ENCODE peak calls at places on chromosome 13, in four cellular contexts. E is BE2C, N is foreskin fibroblast, A is PC-9. W is an unnamed sample.

GRCh38 chr13:66665991-66666390 is 564.1 kb downstream of the PCDH9 start:
- DNase-seq in E (peak), N (peak), A (no peak), W (no peak)

GRCh38 chr13:20405691-20406090 is 120.0 kb downstream of the CRYL1 start:
- DNase-seq in E (no peak), N (no peak), A (no peak), W (no peak)

GRCh38 chr13:27176772-27177171 is 5.2 kb upstream of the USP12 start:
- DNase-seq in E (no peak), N (no peak), A (no peak), W (peak)

GRCh38 chr13:26050568-26051230 is 1.1 kb downstream of the SHISA2 start:
- DNase-seq in E (peak), N (no peak), A (no peak), W (no peak)

GRCh38 chr13:112893570-112894422 is 75.2 kb upstream of the MCF2L start:
- DNase-seq in E (peak), N (no peak), A (no peak), W (peak)

GRCh38 chr13:37443538-37443937 is 155.0 kb downstream of the POSTN start:
- DNase-seq in E (no peak), N (peak), A (no peak), W (no peak)

GRCh38 chr13:21638319-21639282 is 32.3 kb upstream of the FGF9 start:
- DNase-seq in E (no peak), N (peak), A (no peak), W (peak)

GRCh38 chr13:102587916-102588315 is 8.9 kb upstream of the TPP2 start:
- DNase-seq in E (no peak), N (no peak), A (no peak), W (no peak)

GRCh38 chr13:61414686-61415664 is 674 bp downstream of the PCDH20 start:
- DNase-seq in E (peak), N (no peak), A (peak), W (peak)

GRCh38 chr13:29140277-29140676 is 320.1 kb downstream of the MTUS2 start:
- DNase-seq in E (no peak), N (peak), A (peak), W (no peak)

GRCh38 chr13:111326981-111327642 is 6.7 kb downstream of the TEX29 start:
- DNase-seq in E (no peak), N (no peak), A (no peak), W (no peak)

GRCh38 chr13:79451500-79451962 is 29.4 kb upstream of the NDFIP2 start:
- DNase-seq in E (peak), N (peak), A (no peak), W (peak)

GRCh38 chr13:43963726-43964125 is 84.0 kb downstream of the LACC1 start:
- DNase-seq in E (no peak), N (no peak), A (no peak), W (no peak)

GRCh38 chr13:98054301-98054700 is 88.6 kb upstream of the FARP1 start:
- DNase-seq in E (no peak), N (no peak), A (no peak), W (no peak)

GRCh38 chr13:24520733-24521132 is 8.2 kb upstream of the PARP4 start:
- DNase-seq in E (no peak), N (no peak), A (no peak), W (no peak)

GRCh38 chr13:64817721-64818120 is 2412.4 kb downstream of the PCDH9 start:
- DNase-seq in E (no peak), N (peak), A (no peak), W (no peak)

GRCh38 chr13:39602277-39602613 is 748 bp downstream of the LHFPL6 start:
- DNase-seq in E (no peak), N (no peak), A (no peak), W (peak)

GRCh38 chr13:39599842-39600241 is 3.2 kb downstream of the LHFPL6 start:
- DNase-seq in E (no peak), N (peak), A (no peak), W (no peak)

GRCh38 chr13:39601636-39602035 is 1.4 kb downstream of the LHFPL6 start:
- DNase-seq in E (no peak), N (no peak), A (no peak), W (no peak)

GRCh38 chr13:39602614-39603366 is at the start of gene LHFPL6:
- DNase-seq in E (peak), N (peak), A (peak), W (peak)

DNA sequence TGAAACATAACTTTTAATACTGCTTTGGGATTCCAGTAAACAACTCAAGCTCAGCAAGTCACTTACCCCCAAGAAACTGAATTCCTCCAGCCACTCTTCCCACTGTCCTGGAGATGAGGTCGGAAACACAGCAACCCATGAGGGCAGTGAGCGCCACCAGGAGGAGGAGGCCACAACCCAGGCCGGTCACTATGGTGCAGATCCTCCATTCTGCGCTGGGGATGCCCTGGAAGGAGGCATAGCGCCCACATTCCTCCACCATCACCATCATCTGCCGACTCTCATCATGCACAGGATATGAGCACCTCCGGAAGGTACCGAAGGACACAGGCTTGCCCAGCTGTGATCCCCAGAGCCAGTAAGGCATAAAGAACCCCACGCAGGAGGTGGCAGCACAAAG is 2.2 kb downstream of the LHFPL6 start:
- DNase-seq in E (no peak), N (peak), A (no peak), W (no peak)
- TF ChIP-seq CTCF in E (no peak), N (peak), A (no peak), W (no peak)

GRCh38 chr13:109468123-109468522 is 318.3 kb downstream of the IRS2 start:
- DNase-seq in E (no peak), N (no peak), A (no peak), W (no peak)
- TF ChIP-seq CTCF in E (no peak), N (no peak), A (no peak), W (no peak)

GRCh38 chr13:78247362-78247761 is 328.7 kb upstream of the EDNRB start:
- DNase-seq in E (no peak), N (no peak), A (no peak), W (no peak)

GRCh38 chr13:78239681-78240080 is 321.1 kb upstream of the EDNRB start:
- DNase-seq in E (no peak), N (no peak), A (no peak), W (no peak)

GRCh38 chr13:78238911-78239310 is 320.3 kb upstream of the EDNRB start:
- DNase-seq in E (no peak), N (no peak), A (no peak), W (no peak)

DNA sequence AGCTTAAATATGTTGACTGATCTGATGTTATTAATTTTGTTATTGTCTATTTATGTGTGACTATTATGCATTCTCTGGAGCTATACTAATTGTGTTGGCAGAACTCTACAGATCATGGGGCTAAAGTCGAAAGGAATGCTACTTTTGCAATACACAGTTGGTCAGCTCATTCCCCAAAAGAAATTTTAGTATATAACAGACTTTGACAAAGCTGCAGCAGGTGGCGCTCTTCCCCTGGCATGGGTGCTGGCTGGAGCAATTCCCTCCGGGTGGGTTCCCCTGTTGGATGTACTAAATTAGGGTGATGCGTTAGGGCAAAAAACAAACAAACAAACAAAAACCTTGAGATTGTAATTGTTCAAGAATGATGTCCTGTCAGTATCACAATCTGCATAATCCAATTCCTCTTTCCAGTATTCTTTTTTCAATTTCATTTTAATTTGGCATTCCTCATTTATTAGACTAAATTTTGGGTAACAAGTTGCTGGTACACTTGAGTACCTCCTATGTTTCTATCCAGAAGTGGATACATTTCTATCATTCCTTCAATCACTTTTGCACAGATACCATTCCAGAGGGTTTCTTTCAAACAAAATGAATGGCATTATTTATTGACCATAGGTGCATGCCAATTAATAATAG is 322.8 kb upstream of the EDNRB start:
- DNase-seq in E (peak), N (no peak), A (no peak), W (peak)
- TF ChIP-seq CTCF in E (peak), N (peak), A (peak), W (peak)

DNA sequence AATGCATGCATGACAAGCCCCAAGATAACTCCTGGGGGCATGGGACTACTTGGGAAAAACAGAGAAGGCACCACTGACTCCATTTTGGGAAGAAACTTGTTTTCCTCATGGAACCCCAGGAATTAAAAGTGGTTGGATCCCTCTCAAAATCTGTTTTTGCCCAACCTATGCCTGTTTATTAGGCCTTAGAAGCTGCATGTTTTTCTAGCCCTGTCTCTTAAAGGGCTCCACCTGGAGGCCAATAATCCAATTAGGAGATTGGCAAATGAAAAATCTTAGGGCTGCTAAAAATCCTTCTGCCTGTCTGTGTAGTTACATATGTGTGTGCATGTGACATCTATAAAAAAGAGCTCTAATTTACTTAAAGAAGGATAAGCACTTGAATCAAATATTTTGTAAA is 26.9 kb downstream of the MED4 start:
- DNase-seq in E (no peak), N (no peak), A (no peak), W (no peak)
- TF ChIP-seq CTCF in E (no peak), N (no peak), A (peak), W (no peak)

GRCh38 chr13:49908637-49909036 is 27.5 kb downstream of the SPRYD7 start:
- DNase-seq in E (no peak), N (no peak), A (no peak), W (no peak)
- TF ChIP-seq CTCF in E (peak), N (no peak), A (no peak), W (no peak)

GRCh38 chr13:33543089-33543459 is 257.5 kb upstream of the STARD13 start:
- DNase-seq in E (no peak), N (no peak), A (no peak), W (no peak)
- TF ChIP-seq CTCF in E (no peak), N (no peak), A (no peak), W (no peak)

DNA sequence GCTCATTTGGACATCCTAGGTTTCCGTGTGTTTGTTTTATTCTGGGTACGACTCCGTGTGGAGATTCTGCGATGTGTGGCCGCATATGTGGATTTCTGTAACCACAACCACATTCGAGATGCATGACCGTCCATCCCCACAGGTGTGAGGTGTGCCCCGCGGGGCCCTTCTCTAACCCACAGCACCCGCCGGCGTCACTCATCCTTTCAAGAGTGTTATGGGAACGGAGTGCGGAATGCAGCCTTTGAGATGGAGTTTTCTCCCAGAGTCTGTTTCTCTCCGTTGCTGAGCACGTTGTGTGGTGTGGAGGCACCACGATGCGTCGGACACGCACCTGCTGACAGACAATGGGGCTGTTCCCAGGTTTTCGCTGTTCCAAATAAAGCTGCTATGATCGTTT is 40.0 kb downstream of the C13orf46 start:
- DNase-seq in E (no peak), N (no peak), A (no peak), W (no peak)
- TF ChIP-seq CTCF in E (no peak), N (no peak), A (no peak), W (no peak)

W was measured in GM10248.